ENCODE peak calls at places on chromosomes 1 and 21, in seven cellular contexts. One of them, this sample, is unnamed.

GRCh38 chr1:41764608-41765007 is 154.1 kb downstream of the HIVEP3 start:
- DNase-seq in H1: no peak
- DNase-seq in neuronal stem cell: no peak
- DNase-seq in mesenchymal stem cell: no peak
- DNase-seq in H9: no peak
- DNase-seq in IMR-90: no peak
- DNase-seq in trophoblast cell: no peak
- DNase-seq in this sample: no peak

GRCh38 chr1:22570140-22570909 is 7.0 kb downstream of the EPHA8 start:
- DNase-seq in trophoblast cell: no peak
- DNase-seq in neuronal stem cell: no peak
- DNase-seq in H1: no peak
- DNase-seq in H9: no peak
- DNase-seq in IMR-90: no peak
- DNase-seq in mesenchymal stem cell: no peak
- DNase-seq in this sample: no peak

GRCh38 chr1:6466023-6466422 is at the start of gene TNFRSF25:
- DNase-seq in trophoblast cell: no peak
- DNase-seq in H1: peak; percentile 83
- DNase-seq in H9: peak; percentile 77
- DNase-seq in IMR-90: no peak
- DNase-seq in mesenchymal stem cell: no peak
- DNase-seq in neuronal stem cell: no peak
- DNase-seq in this sample: peak; percentile 63

GRCh38 chr1:85708826-85709222 is 591 bp upstream of the ZNHIT6 start:
- DNase-seq in trophoblast cell: no peak
- DNase-seq in mesenchymal stem cell: no peak
- DNase-seq in IMR-90: no peak
- DNase-seq in neuronal stem cell: no peak
- DNase-seq in H9: no peak
- DNase-seq in H1: no peak
- DNase-seq in this sample: no peak

GRCh38 chr1:3772027-3772714 is 378 bp upstream of the SMIM1 start:
- DNase-seq in trophoblast cell: peak; percentile 84
- DNase-seq in H1: peak; percentile 94
- DNase-seq in H9: peak; percentile 98
- DNase-seq in IMR-90: peak; percentile 62
- DNase-seq in mesenchymal stem cell: peak; percentile 80
- DNase-seq in neuronal stem cell: peak; percentile 84
- DNase-seq in this sample: peak; percentile 94

GRCh38 chr21:37341254-37341960 is 25.2 kb upstream of the DYRK1A start:
- DNase-seq in H1: no peak
- DNase-seq in neuronal stem cell: no peak
- DNase-seq in H9: no peak
- DNase-seq in mesenchymal stem cell: peak; percentile 41
- DNase-seq in IMR-90: peak; percentile 10
- DNase-seq in trophoblast cell: no peak
- DNase-seq in this sample: no peak

GRCh38 chr1:67831850-67832513 is 1.3 kb downstream of the GNG12 start:
- DNase-seq in IMR-90: peak; percentile 81
- DNase-seq in H1: no peak
- DNase-seq in mesenchymal stem cell: peak; percentile 91
- DNase-seq in trophoblast cell: peak; percentile 74
- DNase-seq in H9: no peak
- DNase-seq in neuronal stem cell: peak; percentile 26
- DNase-seq in this sample: peak; percentile 48

GRCh38 chr21:32861871-32862270 is 90.3 kb upstream of the PAXBP1 start:
- DNase-seq in mesenchymal stem cell: no peak
- DNase-seq in trophoblast cell: no peak
- DNase-seq in neuronal stem cell: no peak
- DNase-seq in H1: no peak
- DNase-seq in IMR-90: no peak
- DNase-seq in H9: no peak
- DNase-seq in this sample: no peak

GRCh38 chr1:150567717-150568561 is 11.5 kb downstream of the MCL1 start:
- DNase-seq in IMR-90: peak; percentile 98
- DNase-seq in H1: peak; percentile 81
- DNase-seq in H9: peak; percentile 94
- DNase-seq in mesenchymal stem cell: peak; percentile 98
- DNase-seq in neuronal stem cell: peak; percentile 83
- DNase-seq in trophoblast cell: peak; percentile 96
- DNase-seq in this sample: peak; percentile 99

GRCh38 chr1:175267716-175268416 is 75.3 kb upstream of the KIAA0040 start:
- DNase-seq in H1: no peak
- DNase-seq in trophoblast cell: peak; percentile 84
- DNase-seq in mesenchymal stem cell: peak; percentile 56
- DNase-seq in neuronal stem cell: no peak
- DNase-seq in IMR-90: no peak
- DNase-seq in H9: no peak
- DNase-seq in this sample: peak; percentile 18

GRCh38 chr1:78758493-78758892 is 108.9 kb downstream of the IFI44 start:
- DNase-seq in trophoblast cell: no peak
- DNase-seq in H1: no peak
- DNase-seq in neuronal stem cell: no peak
- DNase-seq in IMR-90: peak; percentile 17
- DNase-seq in mesenchymal stem cell: no peak
- DNase-seq in H9: no peak
- DNase-seq in this sample: no peak

GRCh38 chr1:108595510-108595909 is 35.6 kb downstream of the EEIG2 start:
- DNase-seq in trophoblast cell: no peak
- DNase-seq in mesenchymal stem cell: peak; percentile 74
- DNase-seq in H9: no peak
- DNase-seq in IMR-90: peak; percentile 32
- DNase-seq in neuronal stem cell: no peak
- DNase-seq in H1: no peak
- DNase-seq in this sample: peak; percentile 73

GRCh38 chr1:167911413-167911812 is 2.5 kb downstream of the ADCY10 start:
- DNase-seq in H9: no peak
- DNase-seq in trophoblast cell: no peak
- DNase-seq in H1: no peak
- DNase-seq in IMR-90: no peak
- DNase-seq in neuronal stem cell: no peak
- DNase-seq in mesenchymal stem cell: no peak
- DNase-seq in this sample: no peak

GRCh38 chr1:84634536-84635205 is 55.6 kb downstream of the SSX2IP start:
- DNase-seq in IMR-90: no peak
- DNase-seq in mesenchymal stem cell: no peak
- DNase-seq in H1: no peak
- DNase-seq in neuronal stem cell: no peak
- DNase-seq in H9: no peak
- DNase-seq in trophoblast cell: peak; percentile 80
- DNase-seq in this sample: peak; percentile 89

GRCh38 chr1:25771246-25772114 is 28.5 kb upstream of the SELENON start:
- DNase-seq in H9: peak; percentile 54
- DNase-seq in H1: no peak
- DNase-seq in trophoblast cell: no peak
- DNase-seq in neuronal stem cell: peak; percentile 70
- DNase-seq in IMR-90: peak; percentile 5
- DNase-seq in mesenchymal stem cell: peak; percentile 70
- DNase-seq in this sample: peak; percentile 60

GRCh38 chr1:41957568-41957967 is 38.8 kb upstream of the HIVEP3 start:
- DNase-seq in mesenchymal stem cell: no peak
- DNase-seq in H9: no peak
- DNase-seq in neuronal stem cell: no peak
- DNase-seq in trophoblast cell: no peak
- DNase-seq in H1: no peak
- DNase-seq in IMR-90: peak; percentile 75
- DNase-seq in this sample: no peak

GRCh38 chr1:21294266-21295058 is 4.2 kb upstream of the ECE1 start:
- DNase-seq in mesenchymal stem cell: peak; percentile 58
- DNase-seq in trophoblast cell: peak; percentile 35
- DNase-seq in IMR-90: no peak
- DNase-seq in neuronal stem cell: no peak
- DNase-seq in H1: no peak
- DNase-seq in H9: no peak
- DNase-seq in this sample: no peak

DNA sequence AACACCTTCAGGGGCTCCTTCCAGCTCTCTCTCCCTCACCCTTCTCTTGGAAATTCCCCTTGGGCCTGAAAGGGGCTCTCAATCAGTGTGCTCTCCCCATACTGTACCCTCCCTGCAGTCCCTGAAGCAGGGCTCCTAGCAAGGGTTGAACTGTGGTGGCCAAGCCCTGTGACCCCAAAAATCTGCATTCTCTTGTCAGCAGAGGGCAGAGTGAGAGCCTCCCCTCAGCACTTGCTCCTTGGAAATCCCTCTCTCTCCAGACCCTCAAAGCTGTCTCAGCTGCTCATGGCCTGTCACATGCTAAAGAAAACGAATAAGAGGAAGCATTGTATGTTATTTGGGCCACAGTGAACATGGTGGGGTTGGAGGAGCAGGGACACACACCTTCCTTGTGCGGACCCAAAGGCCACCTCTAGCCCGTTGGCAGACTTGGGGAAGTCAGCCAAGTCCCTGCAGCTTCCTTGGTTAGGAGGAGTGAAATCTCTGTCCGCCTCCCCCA is 47.2 kb upstream of the SYNC start:
- DNase-seq in H9: no peak
- DNase-seq in IMR-90: no peak
- DNase-seq in neuronal stem cell: no peak
- DNase-seq in trophoblast cell: no peak
- DNase-seq in H1: no peak
- DNase-seq in mesenchymal stem cell: no peak
- DNase-seq in this sample: no peak
- H3K4ac ChIP-seq in H9: no peak overlapping the region
- H3K4ac ChIP-seq in IMR-90: no peak overlapping the region
- H3K4ac ChIP-seq in neuronal stem cell: no peak overlapping the region
- H3K4ac ChIP-seq in trophoblast cell: no peak overlapping the region
- H3K4ac ChIP-seq in H1: no peak overlapping the region
- H3K4ac ChIP-seq in mesenchymal stem cell: no peak overlapping the region
- H3K4ac ChIP-seq in this sample: no peak overlapping the region

GRCh38 chr1:224675589-224675988 is 59.5 kb downstream of the CNIH3 start:
- DNase-seq in trophoblast cell: no peak
- DNase-seq in mesenchymal stem cell: no peak
- DNase-seq in H1: no peak
- DNase-seq in neuronal stem cell: no peak
- DNase-seq in IMR-90: no peak
- DNase-seq in H9: no peak
- DNase-seq in this sample: no peak
- H2BK5ac ChIP-seq in trophoblast cell: no peak overlapping the region
- H2BK5ac ChIP-seq in mesenchymal stem cell: no peak overlapping the region
- H2BK5ac ChIP-seq in H1: no peak overlapping the region
- H2BK5ac ChIP-seq in neuronal stem cell: no peak overlapping the region
- H2BK5ac ChIP-seq in IMR-90: no peak overlapping the region
- H2BK5ac ChIP-seq in H9: no peak overlapping the region
- H2BK5ac ChIP-seq in this sample: no peak overlapping the region

GRCh38 chr1:10779201-10779600 is 17.2 kb downstream of the CASZ1 start:
- DNase-seq in IMR-90: no peak
- DNase-seq in mesenchymal stem cell: no peak
- DNase-seq in trophoblast cell: no peak
- DNase-seq in H9: no peak
- DNase-seq in H1: no peak
- DNase-seq in neuronal stem cell: no peak
- DNase-seq in this sample: no peak
- H2BK120ac ChIP-seq in IMR-90: no peak overlapping the region
- H2BK120ac ChIP-seq in mesenchymal stem cell: no peak overlapping the region
- H2BK120ac ChIP-seq in trophoblast cell: no peak overlapping the region
- H2BK120ac ChIP-seq in H9: no peak overlapping the region
- H2BK120ac ChIP-seq in H1: no peak overlapping the region
- H2BK120ac ChIP-seq in neuronal stem cell: no peak overlapping the region
- H2BK120ac ChIP-seq in this sample: no peak overlapping the region

GRCh38 chr1:31834501-31834900 is 18.7 kb upstream of the SPOCD1 start:
- DNase-seq in IMR-90: no peak
- DNase-seq in H9: no peak
- DNase-seq in H1: no peak
- DNase-seq in mesenchymal stem cell: no peak
- DNase-seq in trophoblast cell: no peak
- DNase-seq in neuronal stem cell: no peak
- DNase-seq in this sample: no peak
- H3K4ac ChIP-seq in IMR-90: no peak overlapping the region
- H3K4ac ChIP-seq in H9: no peak overlapping the region
- H3K4ac ChIP-seq in H1: no peak overlapping the region
- H3K4ac ChIP-seq in mesenchymal stem cell: no peak overlapping the region
- H3K4ac ChIP-seq in trophoblast cell: no peak overlapping the region
- H3K4ac ChIP-seq in neuronal stem cell: no peak overlapping the region
- H3K4ac ChIP-seq in this sample: no peak overlapping the region

GRCh38 chr1:33329600-33330305 is 8.9 kb upstream of the A3GALT2 start:
- DNase-seq in trophoblast cell: no peak
- DNase-seq in neuronal stem cell: no peak
- DNase-seq in IMR-90: no peak
- DNase-seq in mesenchymal stem cell: no peak
- DNase-seq in H1: no peak
- DNase-seq in H9: no peak
- DNase-seq in this sample: no peak

GRCh38 chr1:33327587-33328325 is 6.9 kb upstream of the A3GALT2 start:
- DNase-seq in H1: no peak
- DNase-seq in mesenchymal stem cell: peak; percentile 96
- DNase-seq in H9: no peak
- DNase-seq in trophoblast cell: peak; percentile 94
- DNase-seq in IMR-90: peak; percentile 99
- DNase-seq in neuronal stem cell: no peak
- DNase-seq in this sample: no peak

GRCh38 chr1:33330376-33330890 is 9.5 kb upstream of the A3GALT2 start:
- DNase-seq in neuronal stem cell: no peak
- DNase-seq in IMR-90: no peak
- DNase-seq in H9: no peak
- DNase-seq in H1: no peak
- DNase-seq in mesenchymal stem cell: no peak
- DNase-seq in trophoblast cell: peak; percentile 90
- DNase-seq in this sample: no peak

GRCh38 chr1:33326690-33327300 is 5.9 kb upstream of the A3GALT2 start:
- DNase-seq in H1: no peak
- DNase-seq in mesenchymal stem cell: no peak
- DNase-seq in H9: no peak
- DNase-seq in IMR-90: no peak
- DNase-seq in trophoblast cell: no peak
- DNase-seq in neuronal stem cell: no peak
- DNase-seq in this sample: no peak

GRCh38 chr1:33328817-33329216 is 7.9 kb upstream of the A3GALT2 start:
- DNase-seq in mesenchymal stem cell: no peak
- DNase-seq in H1: no peak
- DNase-seq in H9: no peak
- DNase-seq in IMR-90: no peak
- DNase-seq in neuronal stem cell: no peak
- DNase-seq in trophoblast cell: no peak
- DNase-seq in this sample: no peak
- H2BK5ac ChIP-seq in mesenchymal stem cell: no peak overlapping the region
- H2BK5ac ChIP-seq in H1: no peak overlapping the region
- H2BK5ac ChIP-seq in H9: no peak overlapping the region
- H2BK5ac ChIP-seq in IMR-90: peak overlapping the region; percentile 0
- H2BK5ac ChIP-seq in neuronal stem cell: no peak overlapping the region
- H2BK5ac ChIP-seq in trophoblast cell: no peak overlapping the region
- H2BK5ac ChIP-seq in this sample: no peak overlapping the region